ENCODE peak calls at places on chromosomes 2 and 18, in eight cellular contexts. N is activated B cell treated with CpG ODN at 0.5 μM for 24 hours, J is BJ, T is chondrocyte, V is BE2C, H is brain microvascular endothelial cell, O is tibial artery, A is foreskin keratinocyte. W is an unnamed sample.

GRCh38 chr2:167783266-167784070 is 463.9 kb downstream of the STK39 start:
- DNase-seq in N (no peak), T (no peak), O (no peak), V (no peak), A (no peak), H (peak), J (no peak), W (peak)

GRCh38 chr2:43133336-43133707 is 93.1 kb downstream of the ZFP36L2 start:
- DNase-seq in T (no peak), O (no peak), N (no peak), A (no peak), J (no peak), V (no peak), H (no peak), W (no peak)

GRCh38 chr2:146734042-146734715 is 1110.7 kb upstream of the ACVR2A start:
- DNase-seq in T (no peak), A (peak), O (no peak), V (no peak), N (no peak), H (peak), J (peak), W (no peak)

GRCh38 chr2:183229386-183229785 is 105.1 kb downstream of the NUP35 start:
- DNase-seq in V (no peak), H (peak), J (no peak), A (peak), T (no peak), N (no peak), O (no peak), W (no peak)

GRCh38 chr2:236776695-236777251 is 207.1 kb downstream of the ACKR3 start:
- DNase-seq in J (peak), A (peak), V (no peak), T (no peak), O (peak), N (no peak), H (peak), W (no peak)

GRCh38 chr2:109185801-109186570 is 57.0 kb downstream of the SH3RF3 start:
- DNase-seq in V (no peak), A (no peak), H (no peak), T (no peak), N (no peak), J (peak), O (peak), W (no peak)

GRCh38 chr2:138615257-138615656 is 113.7 kb downstream of the SPOPL start:
- DNase-seq in A (peak), N (no peak), J (no peak), H (peak), V (no peak), O (no peak), T (no peak), W (no peak)

GRCh38 chr2:47214385-47214784 is 59.3 kb upstream of the STPG4 start:
- DNase-seq in O (no peak), V (no peak), T (no peak), J (no peak), N (no peak), A (no peak), H (no peak), W (no peak)

GRCh38 chr2:152098033-152098797 is 629 bp downstream of the CACNB4 start:
- DNase-seq in O (peak), A (peak), T (no peak), J (no peak), H (peak), N (peak), V (no peak), W (peak)

GRCh38 chr2:169254774-169255173 is 107.6 kb downstream of the LRP2 start:
- DNase-seq in O (no peak), J (peak), V (no peak), H (no peak), T (no peak), A (no peak), N (no peak), W (no peak)

GRCh38 chr2:236607471-236608307 is 38.1 kb downstream of the ACKR3 start:
- DNase-seq in O (no peak), T (no peak), V (no peak), H (peak), J (peak), N (no peak), A (peak), W (no peak)

GRCh38 chr2:230668939-230669303 is 43.7 kb upstream of the CAB39 start:
- DNase-seq in H (no peak), T (no peak), N (no peak), V (no peak), A (no peak), O (no peak), J (no peak), W (no peak)

GRCh38 chr2:40584432-40584831 is 132.5 kb upstream of the SLC8A1 start:
- DNase-seq in V (no peak), H (peak), O (no peak), J (no peak), N (no peak), T (no peak), A (peak), W (no peak)

GRCh38 chr18:4020026-4020425 is 435.1 kb downstream of the DLGAP1 start:
- DNase-seq in O (no peak), T (no peak), H (no peak), A (no peak), V (no peak), N (no peak), J (no peak), W (no peak)

GRCh38 chr2:28683100-28683706 is 68.4 kb upstream of the PPP1CB start:
- DNase-seq in T (peak), O (peak), H (peak), V (peak), A (peak), N (no peak), J (no peak), W (no peak)

GRCh38 chr2:117832332-117832731 is 17.8 kb downstream of the DDX18 start:
- DNase-seq in H (no peak), A (no peak), V (no peak), N (no peak), O (no peak), J (no peak), T (no peak), W (no peak)

GRCh38 chr2:225512873-225513580 is 113.5 kb downstream of the NYAP2 start:
- DNase-seq in J (no peak), V (no peak), T (no peak), H (peak), N (no peak), A (no peak), O (no peak), W (no peak)

GRCh38 chr2:104929663-104930062 is 75.7 kb downstream of the POU3F3 start:
- DNase-seq in O (no peak), N (no peak), V (no peak), J (no peak), A (no peak), T (no peak), H (no peak), W (no peak)

GRCh38 chr2:127048969-127049897 is 57.7 kb downstream of the BIN1 start:
- DNase-seq in A (no peak), O (no peak), J (no peak), V (peak), N (peak), H (no peak), T (peak), W (no peak)

GRCh38 chr2:69190743-69191425 is 177.9 kb downstream of the ANTXR1 start:
- DNase-seq in N (no peak), J (no peak), V (no peak), A (no peak), O (no peak), T (no peak), H (no peak), W (no peak)

GRCh38 chr2:62354771-62355550 is 151.0 kb downstream of the TMEM17 start:
- DNase-seq in J (no peak), T (no peak), N (no peak), V (no peak), O (no peak), A (peak), H (no peak), W (no peak)

GRCh38 chr2:133658020-133658903 is 90.0 kb upstream of the NCKAP5 start:
- DNase-seq in H (peak), T (no peak), V (peak), O (no peak), A (no peak), J (no peak), N (no peak), W (no peak)

GRCh38 chr18:10543277-10543676 is 17.4 kb downstream of the NAPG start:
- DNase-seq in H (no peak), T (no peak), N (no peak), J (no peak), A (no peak), O (no peak), V (no peak), W (no peak)

GRCh38 chr18:5498452-5498851 is 45.3 kb downstream of the EPB41L3 start:
- DNase-seq in J (no peak), N (no peak), H (no peak), T (no peak), A (no peak), O (no peak), V (no peak), W (no peak)

GRCh38 chr18:54720590-54720989 is 107.7 kb upstream of the RAB27B start:
- DNase-seq in N (no peak), T (no peak), J (no peak), A (no peak), O (no peak), H (no peak), V (no peak), W (no peak)

GRCh38 chr2:236289766-236290462 is 25.7 kb upstream of the ASB18 start:
- DNase-seq in T (no peak), V (no peak), J (no peak), A (no peak), H (no peak), N (no peak), O (no peak), W (no peak)

GRCh38 chr2:126786765-126787164 is 111.9 kb upstream of the TEX51 start:
- DNase-seq in J (no peak), H (no peak), N (no peak), T (no peak), O (no peak), A (no peak), V (no peak), W (no peak)

GRCh38 chr2:224263571-224264043 is 138.3 kb downstream of the FAM124B start:
- DNase-seq in T (no peak), O (no peak), H (peak), J (peak), N (no peak), V (no peak), A (peak), W (no peak)

GRCh38 chr2:238841542-238842181 is 6.2 kb upstream of the TWIST2 start:
- DNase-seq in H (no peak), A (peak), V (no peak), T (no peak), J (no peak), N (no peak), O (no peak), W (no peak)

GRCh38 chr2:78979380-78980238 is 45.9 kb upstream of the REG3G start:
- DNase-seq in A (no peak), N (no peak), H (no peak), V (peak), O (no peak), T (no peak), J (no peak), W (peak)

GRCh38 chr18:10518595-10519273 is 7.1 kb upstream of the NAPG start:
- DNase-seq in J (no peak), H (peak), T (no peak), N (no peak), A (no peak), O (peak), V (no peak), W (peak)

GRCh38 chr2:162086904-162087303 is 12.9 kb upstream of the DPP4 start:
- DNase-seq in A (peak), J (no peak), T (no peak), N (no peak), V (no peak), O (no peak), H (no peak), W (no peak)

GRCh38 chr2:231721641-231722310 is 13.5 kb downstream of the PTMA start:
- DNase-seq in H (no peak), V (no peak), O (no peak), T (peak), N (no peak), J (no peak), A (no peak), W (no peak)

GRCh38 chr2:233850745-233851144 is 3.6 kb downstream of the HJURP start:
- DNase-seq in J (no peak), V (no peak), O (no peak), H (no peak), T (peak), A (no peak), N (no peak), W (no peak)

GRCh38 chr2:196329959-196330358 is 158.6 kb upstream of the STK17B start:
- DNase-seq in N (no peak), O (no peak), A (no peak), J (no peak), H (no peak), V (no peak), T (no peak), W (no peak)

GRCh38 chr18:58168221-58168620 is 124.2 kb downstream of the NEDD4L start:
- DNase-seq in O (no peak), J (no peak), A (no peak), N (no peak), H (no peak), T (no peak), V (no peak), W (no peak)
- TF ChIP-seq CTCF in O (no peak), J (no peak), A (no peak), N (no peak), H (no peak), T (no peak), V (no peak), W (no peak)

GRCh38 chr18:48348739-48349138 is 60.4 kb downstream of the ZBTB7C start:
- DNase-seq in H (no peak), V (peak), N (no peak), J (no peak), O (no peak), T (no peak), A (no peak), W (peak)

GRCh38 chr18:48347756-48348326 is 61.3 kb downstream of the ZBTB7C start:
- DNase-seq in J (no peak), A (no peak), N (no peak), V (no peak), O (no peak), T (peak), H (no peak), W (no peak)

GRCh38 chr18:48342588-48342987 is 66.6 kb downstream of the ZBTB7C start:
- DNase-seq in V (no peak), A (no peak), O (no peak), T (no peak), J (no peak), N (no peak), H (no peak), W (no peak)

GRCh38 chr18:48342125-48342524 is 67.1 kb downstream of the ZBTB7C start:
- DNase-seq in A (no peak), N (no peak), J (no peak), V (no peak), O (no peak), T (peak), H (no peak), W (no peak)

DNA sequence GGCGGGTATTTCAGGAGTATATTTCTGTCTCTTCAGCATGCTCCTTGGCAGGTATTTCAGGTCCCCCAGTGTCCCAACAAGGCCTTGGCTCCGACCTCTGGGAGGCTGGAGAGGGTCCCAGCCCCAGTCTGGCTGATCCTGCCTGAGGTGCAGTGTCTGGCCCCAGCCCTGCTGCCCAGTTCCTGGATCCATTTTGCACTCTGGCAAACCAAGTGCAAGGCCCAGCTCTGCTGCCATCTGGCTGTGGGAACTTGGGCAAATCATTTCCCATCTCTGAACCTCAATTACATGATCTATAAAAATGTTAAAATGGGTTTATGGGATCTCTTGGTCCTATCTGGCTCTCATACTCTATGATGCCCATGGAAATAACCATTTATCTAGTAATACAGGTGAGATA is 63.6 kb downstream of the ZBTB7C start:
- DNase-seq in V (no peak), T (peak), A (no peak), J (no peak), N (no peak), O (no peak), H (peak), W (no peak)
- TF ChIP-seq CTCF in V (peak), T (peak), A (peak), J (peak), N (no peak), O (no peak), H (peak), W (no peak)

GRCh38 chr2:184425083-184425482 is 173.2 kb upstream of the ZNF804A start:
- DNase-seq in V (no peak), J (no peak), T (no peak), O (no peak), A (peak), H (no peak), N (no peak), W (no peak)
- TF ChIP-seq CTCF in V (no peak), J (no peak), T (no peak), O (no peak), A (no peak), H (no peak), N (no peak), W (no peak)

GRCh38 chr2:204669386-204669785 is 124.1 kb downstream of the PARD3B start:
- DNase-seq in O (no peak), T (no peak), N (no peak), J (no peak), A (no peak), V (no peak), H (no peak), W (no peak)
- TF ChIP-seq CTCF in O (no peak), T (no peak), N (no peak), J (no peak), A (no peak), V (no peak), H (no peak), W (no peak)